ENCODE peak calls at places on chromosomes 16 and 17, in five cellular contexts. R is K562, C is HepG2, A is HCT116, J is SK-N-SH. U is an unnamed sample.

GRCh38 chr16:59047114-59047513 is 313.0 kb upstream of the GOT2 start:
- DNase-seq in R (no peak), C (no peak), A (no peak), J (peak; percentile 2), U (no peak)

GRCh38 chr17:39325528-39326240 is 75.7 kb downstream of the FBXL20 start:
- DNase-seq in R (no peak), J (no peak), A (no peak), C (no peak), U (no peak)

GRCh38 chr17:81390436-81391214 is 4.6 kb upstream of the BAHCC1 start:
- DNase-seq in A (no peak), C (no peak), R (no peak), J (no peak), U (no peak)

GRCh38 chr16:28603381-28604185 is 6.3 kb downstream of the SULT1A1 start:
- DNase-seq in C (no peak), A (no peak), J (no peak), R (no peak), U (no peak)

GRCh38 chr17:57892146-57892819 is 42.4 kb upstream of the MRPS23 start:
- DNase-seq in J (peak; percentile 92), C (peak; percentile 84), R (peak; percentile 86), A (peak; percentile 81), U (peak; percentile 86)

GRCh38 chr17:47324224-47325020 is 667 bp downstream of the EFCAB13 start:
- DNase-seq in J (no peak), C (no peak), A (no peak), R (no peak), U (peak; percentile 63)

GRCh38 chr16:87725596-87726235 is 40.1 kb downstream of the KLHDC4 start:
- DNase-seq in J (no peak), C (no peak), A (no peak), R (no peak), U (no peak)

GRCh38 chr16:35730251-35730650 is 2270.8 kb downstream of the TP53TG3F start:
- DNase-seq in J (no peak), C (no peak), R (no peak), A (no peak), U (no peak)

GRCh38 chr17:27808629-27809028 is 8.3 kb upstream of the NOS2 start:
- DNase-seq in A (no peak), R (no peak), J (no peak), C (no peak), U (no peak)

GRCh38 chr17:31654936-31655335 is 204.1 kb downstream of the COPRS start:
- DNase-seq in A (no peak), J (no peak), C (no peak), R (no peak), U (peak; percentile 99)

GRCh38 chr16:55662641-55663040 is 6.9 kb downstream of the SLC6A2 start:
- DNase-seq in R (no peak), J (no peak), C (no peak), A (no peak), U (no peak)

GRCh38 chr16:4277987-4278513 is 5.2 kb upstream of the TFAP4 start:
- DNase-seq in R (no peak), A (no peak), J (no peak), C (no peak), U (no peak)

GRCh38 chr16:47392114-47392513 is 68.7 kb downstream of the ITFG1 start:
- DNase-seq in R (peak; percentile 10), C (peak; percentile 53), J (no peak), A (peak; percentile 31), U (no peak)

GRCh38 chr16:86170720-86171119 is 271.8 kb downstream of the IRF8 start:
- DNase-seq in A (no peak), J (no peak), R (no peak), C (no peak), U (no peak)

GRCh38 chr16:72937360-72937759 is 110.6 kb downstream of the ZFHX3 start:
- DNase-seq in R (no peak), J (no peak), A (no peak), C (peak; percentile 49), U (no peak)

GRCh38 chr17:14205992-14206461 is 30.6 kb downstream of the CDRT15 start:
- DNase-seq in C (no peak), R (no peak), J (no peak), A (peak; percentile 86), U (peak; percentile 58)

GRCh38 chr17:75064867-75065561 is 18.0 kb downstream of the KCTD2 start:
- DNase-seq in J (no peak), R (peak; percentile 16), A (no peak), C (no peak), U (no peak)

GRCh38 chr16:75486014-75486404 is 9.2 kb downstream of the CHST6 start:
- DNase-seq in C (no peak), A (no peak), J (no peak), R (no peak), U (peak; percentile 24)

GRCh38 chr17:41417576-41418015 is 6.8 kb downstream of the KRT37 start:
- DNase-seq in J (peak; percentile 36), A (no peak), C (peak; percentile 30), R (peak; percentile 54), U (no peak)
- TF ChIP-seq JUND in J (no peak), A (no peak), C (no peak), R (no peak), U (no peak)

DNA sequence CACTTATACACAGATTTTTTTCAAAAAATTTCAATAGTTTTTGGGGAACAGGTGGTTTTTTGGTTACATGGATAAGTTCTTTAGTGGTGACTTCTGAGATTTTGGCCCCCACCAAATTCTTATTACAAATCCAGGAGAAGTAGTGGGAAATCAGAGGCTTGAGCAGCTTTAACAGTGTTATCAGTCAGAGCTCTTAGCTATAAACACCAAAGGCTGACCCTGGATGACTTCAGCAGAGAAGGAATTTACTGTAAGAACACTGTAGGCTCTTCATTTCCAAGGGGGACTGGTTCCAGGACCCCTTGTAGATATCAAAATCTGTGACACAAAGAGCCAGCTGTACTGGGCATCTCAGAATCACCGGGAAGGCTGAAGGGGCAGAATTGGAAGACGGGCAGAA is 17.8 kb downstream of the MPHOSPH6 start:
- DNase-seq in R (no peak), J (no peak), C (no peak), A (no peak), U (no peak)
- TF ChIP-seq JUND in R (no peak), J (no peak), C (no peak), A (no peak), U (no peak)

GRCh38 chr16:89484923-89485679 is 5.3 kb downstream of the ANKRD11 start:
- DNase-seq in C (no peak), J (no peak), R (no peak), A (no peak), U (no peak)

GRCh38 chr16:89482087-89482823 is 8.1 kb downstream of the ANKRD11 start:
- DNase-seq in J (no peak), C (no peak), R (no peak), A (no peak), U (no peak)

GRCh38 chr16:89481556-89481955 is 8.8 kb downstream of the ANKRD11 start:
- DNase-seq in J (no peak), A (no peak), R (no peak), C (no peak), U (no peak)

GRCh38 chr16:89484088-89484501 is 6.3 kb downstream of the ANKRD11 start:
- DNase-seq in R (no peak), A (no peak), J (no peak), C (no peak), U (no peak)

GRCh38 chr16:89482824-89483220 is 7.5 kb downstream of the ANKRD11 start:
- DNase-seq in J (no peak), R (no peak), C (no peak), A (no peak), U (no peak)
- TF ChIP-seq JUND in J (no peak), R (no peak), C (no peak), A (no peak), U (no peak)

GRCh38 chr17:63697341-63698286 is 2.3 kb downstream of the LIMD2 start:
- DNase-seq in A (peak; percentile 27), C (peak; percentile 45), R (peak; percentile 48), J (peak; percentile 71), U (peak; percentile 76)

GRCh38 chr17:63699638-63700527 is at the start of gene LIMD2:
- DNase-seq in J (peak; percentile 99), C (no peak), R (peak; percentile 96), A (no peak), U (no peak)

GRCh38 chr17:63698381-63698885 is 1.5 kb downstream of the LIMD2 start:
- DNase-seq in J (no peak), C (no peak), R (no peak), A (no peak), U (no peak)

GRCh38 chr17:63700528-63701441 is 860 bp upstream of the LIMD2 start:
- DNase-seq in C (no peak), R (no peak), A (no peak), J (peak; percentile 97), U (no peak)

DNA sequence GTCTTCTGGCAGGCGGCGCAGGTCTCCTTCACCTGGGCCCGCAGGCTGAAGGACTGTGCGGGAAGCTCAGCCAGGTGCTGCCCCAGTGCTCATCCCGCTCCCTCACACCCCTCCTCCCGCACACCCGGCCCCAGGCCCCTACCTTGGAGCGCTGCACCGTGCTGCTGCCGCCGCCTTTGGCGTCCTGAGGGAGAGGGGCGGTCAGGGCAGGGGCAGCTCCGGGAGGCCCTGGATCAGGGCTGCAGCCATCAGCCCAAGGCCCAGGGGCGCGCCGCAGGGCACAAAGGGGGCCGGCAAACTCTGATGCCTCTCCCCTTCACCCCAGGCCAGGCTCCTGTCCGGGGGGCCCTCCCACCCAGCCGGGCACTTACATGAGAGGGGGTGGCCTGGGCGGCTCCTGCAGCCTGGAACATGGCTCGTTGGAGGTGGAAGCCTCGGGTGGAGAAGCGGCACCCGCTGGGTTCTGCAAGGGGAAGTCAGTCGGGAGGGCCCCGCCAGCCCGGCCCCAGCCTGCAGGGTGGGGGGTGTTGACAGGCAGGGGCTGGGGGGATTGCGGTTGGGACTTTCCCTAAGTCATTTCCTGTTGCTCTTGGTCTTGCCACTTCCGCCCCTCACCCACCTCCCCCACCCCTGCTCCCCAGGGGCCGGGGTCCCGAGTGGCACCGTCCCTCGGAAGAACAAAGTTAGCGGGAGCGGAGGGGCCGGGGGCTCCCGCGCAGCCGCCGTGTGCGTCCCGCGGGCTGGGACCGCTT is 863 bp downstream of the LIMD2 start:
- DNase-seq in J (no peak), C (peak; percentile 46), R (no peak), A (no peak), U (no peak)
- TF ChIP-seq JUND in J (no peak), C (no peak), R (no peak), A (no peak), U (no peak)

GRCh38 chr16:84754353-84754856 is 54.6 kb downstream of the USP10 start:
- DNase-seq in A (peak; percentile 79), C (peak; percentile 83), R (peak; percentile 76), J (peak; percentile 62), U (peak; percentile 93)
- TF ChIP-seq JUND in A (no peak), C (no peak), R (no peak), J (no peak), U (no peak)

DNA sequence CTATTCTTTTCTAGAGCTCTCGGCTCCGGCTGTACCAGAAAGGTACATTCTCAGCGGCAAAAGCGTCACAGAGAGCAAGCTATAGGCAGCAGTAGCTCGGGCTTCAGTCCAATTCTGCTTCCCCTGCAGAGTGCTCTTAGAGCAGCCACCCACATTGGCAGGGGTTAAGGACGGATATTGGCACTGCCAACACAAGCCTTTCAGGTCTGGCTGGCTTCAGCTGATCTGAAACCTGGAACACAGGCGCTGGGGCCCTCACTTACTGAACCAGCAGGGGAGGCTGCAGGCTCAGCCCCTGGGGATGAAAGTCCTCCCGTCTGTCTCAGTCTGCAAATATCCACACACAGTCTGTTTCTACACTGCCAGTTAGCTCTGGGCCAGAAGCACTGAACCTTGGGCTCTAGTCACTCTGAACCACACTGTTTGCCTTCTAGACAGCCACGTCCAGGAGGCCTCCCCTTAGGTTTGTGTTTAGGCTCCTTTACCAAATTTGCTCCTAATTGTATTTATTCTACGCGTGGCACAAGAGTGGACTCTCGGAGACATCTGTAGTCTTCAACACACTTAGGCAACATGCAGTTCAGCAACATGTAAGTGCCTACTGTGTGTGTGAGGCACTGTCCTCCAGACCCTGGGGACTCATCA is 40.1 kb downstream of the HIC1 start:
- DNase-seq in C (peak; percentile 92), J (peak; percentile 37), A (no peak), R (no peak), U (peak; percentile 81)
- TF ChIP-seq JUND in C (peak; percentile 27), J (no peak), A (no peak), R (no peak), U (no peak)

U was measured in T47D.